ENCODE peak calls at places on chromosomes 7 and 10, in five cellular contexts. One of them, this sample, is unnamed.

GRCh38 chr7:151310578-151310977 is 31.0 kb upstream of the NUB1 start:
- DNase-seq in pancreas: no peak
- DNase-seq in endodermal cell: no peak
- DNase-seq in OCI-LY7: peak; percentile 36
- DNase-seq in lower lobe of right lung: no peak
- DNase-seq in this sample: no peak

GRCh38 chr10:96235326-96236089 is 35.9 kb downstream of the BLNK start:
- DNase-seq in lower lobe of right lung: no peak
- DNase-seq in endodermal cell: no peak
- DNase-seq in pancreas: no peak
- DNase-seq in OCI-LY7: peak; percentile 46
- DNase-seq in this sample: no peak

GRCh38 chr7:132189881-132190280 is 386.4 kb downstream of the PLXNA4 start:
- DNase-seq in lower lobe of right lung: no peak
- DNase-seq in pancreas: no peak
- DNase-seq in endodermal cell: no peak
- DNase-seq in OCI-LY7: no peak
- DNase-seq in this sample: no peak

GRCh38 chr7:44884553-44885393 is 557 bp downstream of the PURB start:
- DNase-seq in endodermal cell: peak; percentile 79
- DNase-seq in OCI-LY7: peak; percentile 64
- DNase-seq in lower lobe of right lung: peak; percentile 77
- DNase-seq in pancreas: peak; percentile 37
- DNase-seq in this sample: peak; percentile 48

GRCh38 chr10:73414230-73414981 is 548 bp upstream of the ANXA7 start:
- DNase-seq in lower lobe of right lung: no peak
- DNase-seq in pancreas: no peak
- DNase-seq in OCI-LY7: no peak
- DNase-seq in endodermal cell: no peak
- DNase-seq in this sample: no peak

GRCh38 chr10:77598606-77599005 is 39.0 kb downstream of the KCNMA1 start:
- DNase-seq in pancreas: no peak
- DNase-seq in lower lobe of right lung: no peak
- DNase-seq in endodermal cell: no peak
- DNase-seq in OCI-LY7: no peak
- DNase-seq in this sample: no peak

GRCh38 chr7:37920619-37921339 is at the start of gene EPDR1:
- DNase-seq in OCI-LY7: peak; percentile 5
- DNase-seq in endodermal cell: peak; percentile 90
- DNase-seq in pancreas: peak; percentile 74
- DNase-seq in lower lobe of right lung: peak; percentile 83
- DNase-seq in this sample: no peak

GRCh38 chr7:36546331-36546730 is 156.7 kb downstream of the ANLN start:
- DNase-seq in endodermal cell: no peak
- DNase-seq in lower lobe of right lung: no peak
- DNase-seq in pancreas: no peak
- DNase-seq in OCI-LY7: no peak
- DNase-seq in this sample: no peak

GRCh38 chr7:142438235-142438922 is 180.5 kb upstream of the PRSS58 start:
- DNase-seq in OCI-LY7: peak; percentile 33
- DNase-seq in lower lobe of right lung: no peak
- DNase-seq in endodermal cell: peak; percentile 80
- DNase-seq in pancreas: no peak
- DNase-seq in this sample: no peak

GRCh38 chr7:37369904-37370303 is 78.8 kb downstream of the ELMO1 start:
- DNase-seq in endodermal cell: peak; percentile 56
- DNase-seq in pancreas: no peak
- DNase-seq in OCI-LY7: no peak
- DNase-seq in lower lobe of right lung: no peak
- DNase-seq in this sample: no peak

GRCh38 chr7:50662059-50662689 is 97.0 kb upstream of the DDC start:
- DNase-seq in lower lobe of right lung: no peak
- DNase-seq in endodermal cell: peak; percentile 7
- DNase-seq in OCI-LY7: no peak
- DNase-seq in pancreas: no peak
- DNase-seq in this sample: no peak

GRCh38 chr10:30172663-30173062 is 113.3 kb upstream of the JCAD start:
- DNase-seq in endodermal cell: no peak
- DNase-seq in OCI-LY7: no peak
- DNase-seq in pancreas: no peak
- DNase-seq in lower lobe of right lung: no peak
- DNase-seq in this sample: no peak

GRCh38 chr7:149456770-149457421 is 4.0 kb downstream of the ZNF777 start:
- DNase-seq in lower lobe of right lung: no peak
- DNase-seq in endodermal cell: no peak
- DNase-seq in OCI-LY7: no peak
- DNase-seq in pancreas: no peak
- DNase-seq in this sample: no peak

GRCh38 chr7:126001344-126001743 is 1071.7 kb upstream of the POT1 start:
- DNase-seq in pancreas: no peak
- DNase-seq in OCI-LY7: no peak
- DNase-seq in endodermal cell: no peak
- DNase-seq in lower lobe of right lung: no peak
- DNase-seq in this sample: no peak

GRCh38 chr10:43901302-43901701 is 252.6 kb upstream of the ZNF32 start:
- DNase-seq in lower lobe of right lung: no peak
- DNase-seq in pancreas: no peak
- DNase-seq in endodermal cell: no peak
- DNase-seq in OCI-LY7: peak; percentile 26
- DNase-seq in this sample: no peak

GRCh38 chr10:69240455-69240854 is 20.3 kb downstream of the HKDC1 start:
- DNase-seq in lower lobe of right lung: no peak
- DNase-seq in OCI-LY7: no peak
- DNase-seq in pancreas: no peak
- DNase-seq in endodermal cell: no peak
- DNase-seq in this sample: no peak

GRCh38 chr10:91617073-91617580 is 15.7 kb downstream of the PPP1R3C start:
- DNase-seq in pancreas: no peak
- DNase-seq in OCI-LY7: no peak
- DNase-seq in lower lobe of right lung: no peak
- DNase-seq in endodermal cell: no peak
- DNase-seq in this sample: peak; percentile 78

GRCh38 chr10:118457824-118458428 is 115.8 kb upstream of the FAM204A start:
- DNase-seq in endodermal cell: no peak
- DNase-seq in pancreas: no peak
- DNase-seq in lower lobe of right lung: no peak
- DNase-seq in OCI-LY7: no peak
- DNase-seq in this sample: no peak

GRCh38 chr10:100894033-100894432 is 18.7 kb upstream of the SLF2 start:
- DNase-seq in OCI-LY7: no peak
- DNase-seq in pancreas: no peak
- DNase-seq in endodermal cell: no peak
- DNase-seq in lower lobe of right lung: no peak
- DNase-seq in this sample: no peak

GRCh38 chr7:36994456-36995112 is 270.3 kb upstream of the AOAH start:
- DNase-seq in lower lobe of right lung: no peak
- DNase-seq in pancreas: no peak
- DNase-seq in OCI-LY7: no peak
- DNase-seq in endodermal cell: no peak
- DNase-seq in this sample: no peak

GRCh38 chr7:40658731-40659130 is 523.9 kb downstream of the SUGCT start:
- DNase-seq in pancreas: no peak
- DNase-seq in lower lobe of right lung: no peak
- DNase-seq in OCI-LY7: no peak
- DNase-seq in endodermal cell: no peak
- DNase-seq in this sample: peak; percentile 60

GRCh38 chr7:114255404-114255841 is 159.2 kb upstream of the FOXP2 start:
- DNase-seq in lower lobe of right lung: peak; percentile 44
- DNase-seq in OCI-LY7: no peak
- DNase-seq in endodermal cell: no peak
- DNase-seq in pancreas: no peak
- DNase-seq in this sample: no peak
- H3K4me3 ChIP-seq in lower lobe of right lung: no peak overlapping the region
- H3K4me3 ChIP-seq in OCI-LY7: no peak overlapping the region
- H3K4me3 ChIP-seq in endodermal cell: no peak overlapping the region
- H3K4me3 ChIP-seq in pancreas: no peak overlapping the region
- H3K4me3 ChIP-seq in this sample: no peak overlapping the region

GRCh38 chr7:619356-619840 is 99.8 kb upstream of the PDGFA start:
- DNase-seq in pancreas: no peak
- DNase-seq in endodermal cell: no peak
- DNase-seq in OCI-LY7: no peak
- DNase-seq in lower lobe of right lung: no peak
- DNase-seq in this sample: no peak

GRCh38 chr7:620052-620451 is 100.4 kb upstream of the PDGFA start:
- DNase-seq in pancreas: no peak
- DNase-seq in lower lobe of right lung: no peak
- DNase-seq in OCI-LY7: no peak
- DNase-seq in endodermal cell: no peak
- DNase-seq in this sample: no peak

GRCh38 chr7:620885-621284 is 101.2 kb upstream of the PDGFA start:
- DNase-seq in pancreas: no peak
- DNase-seq in endodermal cell: no peak
- DNase-seq in lower lobe of right lung: no peak
- DNase-seq in OCI-LY7: no peak
- DNase-seq in this sample: no peak

GRCh38 chr7:617614-618538 is 98.2 kb upstream of the PDGFA start:
- DNase-seq in lower lobe of right lung: no peak
- DNase-seq in endodermal cell: no peak
- DNase-seq in OCI-LY7: no peak
- DNase-seq in pancreas: no peak
- DNase-seq in this sample: no peak

DNA sequence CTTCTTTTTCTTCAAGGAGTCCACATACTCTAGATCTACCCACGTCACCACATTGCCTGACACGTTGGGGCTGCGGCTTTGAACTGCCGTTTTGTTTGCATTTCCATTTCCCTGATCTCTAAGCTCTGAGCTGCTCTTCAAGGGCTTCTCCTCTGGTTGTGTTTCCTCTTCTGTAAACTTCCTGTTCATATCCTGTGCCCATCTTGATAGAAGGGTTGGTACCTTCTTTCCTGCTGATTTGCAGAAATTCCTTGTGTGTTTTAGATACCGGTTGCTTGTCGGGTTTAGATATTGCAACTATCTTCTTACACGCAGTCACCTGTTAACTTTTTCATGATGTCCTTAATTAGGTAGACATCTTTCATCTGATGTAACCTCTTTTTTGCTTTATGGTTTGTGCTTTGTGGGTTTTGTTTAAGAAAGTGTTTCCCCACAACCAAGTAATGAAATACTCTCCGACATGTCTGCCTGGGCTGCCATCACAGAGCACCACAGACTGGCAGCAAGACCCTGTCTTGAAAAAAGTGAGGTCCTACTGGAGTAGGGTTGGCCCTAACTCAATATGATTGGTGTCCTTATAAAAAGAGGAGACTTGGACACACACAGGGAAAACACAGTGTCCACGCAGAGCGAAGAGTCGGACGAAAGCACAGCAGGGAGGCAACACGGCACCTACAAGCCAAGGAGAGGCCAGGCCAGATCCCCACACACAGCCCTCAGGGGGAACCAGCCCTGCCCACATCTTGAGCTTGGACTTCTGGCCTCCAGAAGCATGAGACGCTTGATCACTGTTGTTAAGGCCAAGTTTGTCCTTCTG is 99.1 kb upstream of the PDGFA start:
- DNase-seq in lower lobe of right lung: no peak
- DNase-seq in pancreas: no peak
- DNase-seq in endodermal cell: peak; percentile 21
- DNase-seq in OCI-LY7: no peak
- DNase-seq in this sample: no peak
- H3K4me3 ChIP-seq in lower lobe of right lung: no peak overlapping the region
- H3K4me3 ChIP-seq in pancreas: no peak overlapping the region
- H3K4me3 ChIP-seq in endodermal cell: no peak overlapping the region
- H3K4me3 ChIP-seq in OCI-LY7: no peak overlapping the region
- H3K4me3 ChIP-seq in this sample: no peak overlapping the region

DNA sequence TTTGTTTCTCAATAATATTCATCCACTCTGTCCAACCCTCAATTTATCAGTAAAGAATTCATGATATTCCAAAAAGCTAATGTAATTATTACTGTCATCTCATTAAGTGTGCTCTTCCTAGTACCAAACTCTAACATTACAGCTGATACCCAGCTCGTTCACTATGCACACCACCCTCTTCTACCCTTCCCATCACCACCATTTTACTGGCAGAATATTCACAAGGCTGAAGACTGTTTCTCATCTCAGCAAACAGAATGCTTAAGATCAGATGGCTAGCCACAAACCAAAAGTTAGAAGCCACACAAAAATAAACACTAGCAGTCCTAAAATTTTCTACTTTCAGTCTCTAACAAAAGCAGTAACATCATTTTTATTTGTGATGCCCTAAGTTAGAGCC is 121.5 kb downstream of the SRPK2 start:
- DNase-seq in lower lobe of right lung: no peak
- DNase-seq in pancreas: no peak
- DNase-seq in endodermal cell: no peak
- DNase-seq in OCI-LY7: no peak
- DNase-seq in this sample: no peak
- H3K4me3 ChIP-seq in lower lobe of right lung: peak overlapping the region; percentile 55
- H3K4me3 ChIP-seq in pancreas: no peak overlapping the region
- H3K4me3 ChIP-seq in endodermal cell: no peak overlapping the region
- H3K4me3 ChIP-seq in OCI-LY7: no peak overlapping the region
- H3K4me3 ChIP-seq in this sample: no peak overlapping the region

GRCh38 chr7:152914014-152914844 is 154.7 kb downstream of the ACTR3B start:
- DNase-seq in lower lobe of right lung: no peak
- DNase-seq in pancreas: no peak
- DNase-seq in OCI-LY7: no peak
- DNase-seq in endodermal cell: no peak
- DNase-seq in this sample: no peak

GRCh38 chr7:152910545-152911013 is 151.0 kb downstream of the ACTR3B start:
- DNase-seq in endodermal cell: peak; percentile 57
- DNase-seq in pancreas: peak; percentile 25
- DNase-seq in OCI-LY7: no peak
- DNase-seq in lower lobe of right lung: no peak
- DNase-seq in this sample: no peak

GRCh38 chr7:152911904-152912303 is 152.4 kb downstream of the ACTR3B start:
- DNase-seq in endodermal cell: no peak
- DNase-seq in pancreas: no peak
- DNase-seq in lower lobe of right lung: no peak
- DNase-seq in OCI-LY7: no peak
- DNase-seq in this sample: no peak

GRCh38 chr7:152913492-152913891 is 153.9 kb downstream of the ACTR3B start:
- DNase-seq in pancreas: no peak
- DNase-seq in OCI-LY7: no peak
- DNase-seq in endodermal cell: no peak
- DNase-seq in lower lobe of right lung: no peak
- DNase-seq in this sample: no peak

DNA sequence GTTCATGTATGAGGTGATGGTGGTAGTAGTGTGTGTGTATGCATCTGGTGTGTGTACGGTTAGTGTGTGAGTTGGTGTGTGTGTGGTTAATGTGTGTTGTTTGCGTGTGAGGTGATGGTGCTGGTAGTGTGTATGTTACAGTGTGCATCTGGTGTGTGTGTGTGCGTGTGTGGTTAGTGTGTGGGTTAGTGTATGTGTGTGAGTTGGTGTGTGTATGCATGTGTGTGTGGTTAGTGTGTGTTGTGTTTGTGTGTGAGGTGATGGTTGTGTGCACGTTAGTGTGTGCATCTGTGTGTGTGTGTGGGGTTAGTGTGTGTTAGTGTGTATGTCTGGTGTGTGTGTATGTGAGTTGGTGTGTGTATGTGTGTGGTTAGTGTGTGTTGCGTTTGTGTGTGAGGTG is 153.0 kb downstream of the ACTR3B start:
- DNase-seq in pancreas: no peak
- DNase-seq in lower lobe of right lung: no peak
- DNase-seq in OCI-LY7: no peak
- DNase-seq in endodermal cell: no peak
- DNase-seq in this sample: no peak
- H3K4me3 ChIP-seq in pancreas: no peak overlapping the region
- H3K4me3 ChIP-seq in lower lobe of right lung: no peak overlapping the region
- H3K4me3 ChIP-seq in OCI-LY7: no peak overlapping the region
- H3K4me3 ChIP-seq in endodermal cell: no peak overlapping the region
- H3K4me3 ChIP-seq in this sample: no peak overlapping the region

This sample was measured in skeletal muscle cell.